ENCODE peak calls at places on chromosomes 1 and 21, in eight cellular contexts. N is prostate gland, E is stomach, O is mucosa of descending colon, L is endodermal cell, V is retinal pigment epithelial cell, H is choroid plexus epithelial cell, C is fibroblast of the aortic adventitia. Y is an unnamed sample.

GRCh38 chr1:51642739-51643142 is 25.8 kb downstream of the OSBPL9 start:
- DNase-seq in O (no peak), H (peak), E (no peak), V (peak), L (no peak), C (peak), N (peak), Y (peak)

GRCh38 chr1:56672579-56672978 is 27.5 kb downstream of the PRKAA2 start:
- DNase-seq in C (no peak), V (no peak), N (no peak), L (no peak), H (no peak), E (no peak), O (no peak), Y (no peak)

GRCh38 chr1:23471473-23472075 is 12.4 kb downstream of the ASAP3 start:
- DNase-seq in O (no peak), V (no peak), C (no peak), N (no peak), H (no peak), E (no peak), L (no peak), Y (peak)

GRCh38 chr1:178145605-178146004 is 51.7 kb downstream of the RASAL2 start:
- DNase-seq in N (no peak), V (no peak), O (no peak), H (no peak), C (no peak), L (no peak), E (no peak), Y (no peak)

GRCh38 chr1:23872421-23872820 is 4.3 kb upstream of the FUCA1 start:
- DNase-seq in V (no peak), E (no peak), C (no peak), L (no peak), O (no peak), H (no peak), N (no peak), Y (no peak)

GRCh38 chr1:15011160-15011559 is 142.4 kb upstream of the TMEM51 start:
- DNase-seq in N (no peak), O (no peak), L (no peak), E (no peak), H (no peak), C (no peak), V (no peak), Y (no peak)

GRCh38 chr1:227939791-227940771 is 7.7 kb downstream of the WNT9A start:
- DNase-seq in L (peak), O (peak), N (no peak), H (no peak), E (peak), V (no peak), C (no peak), Y (no peak)

GRCh38 chr1:54156986-54157385 is 4.2 kb upstream of the CDCP2 start:
- DNase-seq in N (no peak), L (no peak), C (no peak), H (no peak), V (no peak), E (no peak), O (no peak), Y (no peak)

GRCh38 chr21:17667256-17667655 is 54.6 kb upstream of the BTG3 start:
- DNase-seq in L (no peak), H (no peak), N (no peak), O (no peak), E (no peak), C (no peak), V (no peak), Y (no peak)

GRCh38 chr21:40386301-40386911 is 460.6 kb downstream of the DSCAM start:
- DNase-seq in E (peak), N (peak), O (peak), H (no peak), V (no peak), C (no peak), L (peak), Y (no peak)

GRCh38 chr1:116413414-116413813 is 40.4 kb downstream of the ATP1A1 start:
- DNase-seq in H (no peak), N (no peak), C (no peak), O (no peak), E (no peak), L (no peak), V (no peak), Y (no peak)

GRCh38 chr1:201468844-201469644 is at the start of gene PHLDA3:
- DNase-seq in C (peak), H (peak), N (peak), V (no peak), L (peak), E (peak), O (peak), Y (peak)

GRCh38 chr1:116949213-116949985 is 39.7 kb downstream of the PTGFRN start:
- DNase-seq in L (no peak), N (no peak), V (no peak), H (no peak), E (no peak), O (no peak), C (no peak), Y (no peak)

GRCh38 chr21:27721675-27722074 is 754.8 kb upstream of the ADAMTS5 start:
- DNase-seq in C (no peak), H (no peak), O (no peak), V (no peak), N (no peak), L (no peak), E (no peak), Y (no peak)

GRCh38 chr1:200302192-200302892 is 107.5 kb downstream of the ZNF281 start:
- DNase-seq in L (peak), O (peak), C (peak), V (no peak), N (peak), E (peak), H (peak), Y (peak)

GRCh38 chr1:4120557-4121292 is 220.7 kb upstream of the C1orf174 start:
- DNase-seq in C (no peak), O (no peak), H (no peak), V (no peak), L (no peak), N (no peak), E (no peak), Y (no peak)

GRCh38 chr1:221576268-221576667 is 165.6 kb downstream of the DUSP10 start:
- DNase-seq in E (no peak), C (peak), V (no peak), L (no peak), H (peak), O (no peak), N (no peak), Y (peak)

GRCh38 chr1:221573727-221574126 is 168.2 kb downstream of the DUSP10 start:
- DNase-seq in E (no peak), O (no peak), N (no peak), C (no peak), H (peak), V (no peak), L (no peak), Y (no peak)

GRCh38 chr1:221574529-221574928 is 167.4 kb downstream of the DUSP10 start:
- DNase-seq in H (peak), N (no peak), V (no peak), O (no peak), L (no peak), C (no peak), E (no peak), Y (no peak)

GRCh38 chr1:221575605-221576004 is 166.3 kb downstream of the DUSP10 start:
- DNase-seq in N (no peak), C (peak), O (no peak), E (no peak), L (no peak), H (peak), V (no peak), Y (peak)
- H3K4me3 ChIP-seq in N (no peak), C (no peak), O (no peak), E (no peak), L (no peak), H (no peak), V (no peak), Y (no peak)

GRCh38 chr1:237938553-237938952 is 47.8 kb upstream of the ZP4 start:
- DNase-seq in O (peak), C (no peak), N (no peak), L (peak), V (no peak), H (no peak), E (no peak), Y (no peak)
- TF ChIP-seq CTCF in O (no peak), C (no peak), N (no peak), L (peak), V (no peak), H (no peak), E (no peak), Y (no peak)

DNA sequence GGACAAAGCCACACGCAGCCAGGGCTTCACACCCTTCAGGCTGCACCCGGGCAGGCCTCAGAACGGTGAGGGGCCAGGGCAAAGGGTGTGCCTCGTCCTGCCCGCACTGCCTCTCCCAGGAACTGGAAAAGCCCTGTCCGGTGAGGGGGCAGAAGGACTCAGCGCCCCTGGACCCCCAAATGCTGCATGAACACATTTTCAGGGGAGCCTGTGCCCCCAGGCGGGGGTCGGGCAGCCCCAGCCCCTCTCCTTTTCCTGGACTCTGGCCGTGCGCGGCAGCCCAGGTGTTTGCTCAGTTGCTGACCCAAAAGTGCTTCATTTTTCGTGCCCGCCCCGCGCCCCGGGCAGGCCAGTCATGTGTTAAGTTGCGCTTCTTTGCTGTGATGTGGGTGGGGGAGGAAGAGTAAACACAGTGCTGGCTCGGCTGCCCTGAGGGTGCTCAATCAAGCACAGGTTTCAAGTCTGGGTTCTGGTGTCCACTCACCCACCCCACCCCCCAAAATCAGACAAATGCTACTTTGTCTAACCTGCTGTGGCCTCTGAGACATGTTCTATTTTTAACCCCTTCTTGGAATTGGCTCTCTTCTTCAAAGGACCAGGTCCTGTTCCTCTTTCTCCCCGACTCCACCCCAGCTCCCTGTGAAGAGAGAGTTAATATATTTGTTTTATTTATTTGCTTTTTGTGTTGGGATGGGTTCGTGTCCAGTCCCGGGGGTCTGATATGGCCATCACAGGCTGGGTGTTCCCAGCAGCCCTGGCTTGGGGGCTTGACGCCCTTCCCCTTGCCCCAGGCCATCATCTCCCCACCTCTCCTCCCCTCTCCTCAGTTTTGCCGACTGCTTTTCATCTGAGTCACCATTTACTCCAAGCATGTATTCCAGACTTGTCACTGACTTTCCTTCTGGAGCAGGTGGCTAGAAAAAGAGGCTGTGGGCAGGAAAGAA is 8.1 kb downstream of the PSRC1 start:
- DNase-seq in C (no peak), L (peak), E (peak), V (no peak), O (peak), H (peak), N (peak), Y (peak)
- H3K4me3 ChIP-seq in C (no peak), L (no peak), E (peak), V (no peak), O (no peak), H (no peak), N (no peak), Y (no peak)

DNA sequence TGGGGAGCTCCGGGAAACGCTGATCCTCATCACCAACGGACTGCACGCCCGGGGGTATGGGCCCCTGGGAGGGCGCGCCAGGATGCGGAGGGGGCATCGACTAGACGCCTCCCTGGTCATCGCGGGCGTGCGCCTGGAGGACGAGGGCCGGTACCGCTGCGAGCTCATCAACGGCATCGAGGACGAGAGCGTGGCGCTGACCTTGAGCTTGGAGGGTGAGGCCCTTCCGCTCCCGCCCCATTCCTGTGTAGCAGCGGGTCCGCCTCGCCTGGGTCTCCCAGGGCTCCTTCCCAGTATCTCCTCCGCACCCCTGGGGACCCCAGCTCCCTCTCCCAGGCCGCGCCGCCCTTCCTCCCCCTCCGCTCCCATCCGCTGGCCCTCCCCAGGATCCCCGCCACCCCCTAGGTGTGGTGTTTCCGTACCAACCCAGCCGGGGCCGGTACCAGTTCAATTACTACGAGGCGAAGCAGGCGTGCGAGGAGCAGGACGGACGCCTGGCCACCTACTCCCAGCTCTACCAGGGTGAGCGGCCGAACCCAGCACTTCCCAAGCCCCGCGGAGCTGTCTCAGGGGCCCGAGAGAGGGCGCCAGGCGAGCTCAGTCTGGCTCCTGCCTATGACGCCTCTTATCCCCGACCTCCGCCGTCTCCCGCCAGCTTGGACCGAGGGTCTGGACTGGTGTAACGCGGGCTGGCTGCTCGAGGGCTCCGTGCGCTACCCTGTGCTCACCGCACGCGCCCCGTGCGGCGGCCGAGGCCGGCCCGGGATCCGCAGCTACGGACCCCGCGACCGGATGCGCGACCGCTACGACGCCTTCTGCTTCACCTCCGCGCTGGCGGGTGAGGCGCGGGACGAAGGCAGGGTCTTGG is 5.0 kb downstream of the HAPLN2 start:
- DNase-seq in C (peak), E (peak), O (peak), H (peak), L (peak), N (no peak), V (no peak), Y (peak)
- TF ChIP-seq CTCF in C (peak), E (no peak), O (no peak), H (peak), L (peak), N (peak), V (peak), Y (peak)

DNA sequence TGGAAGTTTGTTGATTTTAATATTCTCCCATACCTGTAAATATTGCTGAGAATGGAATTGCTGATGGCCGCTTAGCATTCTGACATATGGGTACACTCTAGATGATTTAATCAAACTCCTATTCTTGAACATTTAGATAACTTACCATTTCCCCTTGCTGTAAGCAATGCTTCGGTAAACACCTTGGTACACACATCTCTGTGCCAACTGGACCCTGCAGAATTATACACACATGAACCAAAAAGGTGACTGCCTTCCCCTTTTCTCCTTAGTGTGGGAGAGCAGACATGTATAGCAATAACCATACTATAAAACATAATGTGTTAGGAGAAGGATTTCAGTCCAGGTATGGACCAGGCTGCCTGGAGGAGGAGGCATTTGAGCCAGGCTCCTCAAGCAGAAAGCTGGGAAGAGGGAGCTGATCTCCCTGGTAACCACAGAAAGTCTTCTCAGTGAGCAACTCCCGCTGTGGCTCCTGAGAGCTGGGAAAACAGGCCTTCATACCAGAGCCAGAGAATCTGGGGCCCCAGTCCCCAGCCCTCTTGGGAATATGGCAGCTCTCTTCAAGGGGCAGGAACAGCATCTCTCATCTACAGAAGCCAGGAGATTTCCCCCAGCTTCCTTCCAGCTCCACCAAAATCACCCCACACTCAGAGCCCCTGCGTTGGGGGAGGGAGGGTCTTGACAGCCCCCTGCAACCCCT is 33.9 kb upstream of the CSF1 start:
- DNase-seq in H (peak), L (peak), O (no peak), E (no peak), N (no peak), V (no peak), C (peak), Y (peak)
- H3K4me3 ChIP-seq in H (no peak), L (peak), O (no peak), E (no peak), N (no peak), V (no peak), C (no peak), Y (no peak)

DNA sequence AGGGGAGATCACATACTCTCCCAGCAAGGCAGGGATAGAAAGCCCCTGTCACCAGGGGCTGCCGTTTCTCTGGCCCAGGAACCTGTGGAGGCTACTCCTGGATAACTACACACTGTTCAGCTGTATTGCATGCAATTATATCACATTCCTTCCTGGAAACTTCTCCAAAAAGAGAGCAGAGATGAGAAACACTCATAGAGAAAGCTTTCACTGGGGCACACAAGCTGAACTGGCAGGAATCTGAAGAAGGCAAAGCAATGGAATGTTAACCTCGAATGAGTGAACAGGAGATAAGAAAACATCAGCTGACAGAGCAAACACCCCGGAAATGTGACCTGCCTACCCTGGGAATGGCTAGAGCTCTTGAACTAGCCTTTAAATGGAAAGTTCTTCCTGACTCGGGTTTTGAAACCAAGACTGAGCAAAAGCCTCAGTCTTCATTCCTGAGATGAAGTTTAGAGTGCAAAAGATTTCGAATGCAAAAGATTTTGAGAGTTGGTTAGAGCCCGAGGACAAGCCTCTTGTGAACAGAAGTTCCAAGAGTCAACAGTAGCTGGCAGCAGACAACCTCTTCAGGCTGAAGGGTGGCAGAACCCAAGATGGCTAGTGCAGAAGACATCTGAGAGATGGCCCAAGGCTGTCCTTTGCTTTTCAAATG is 32.3 kb downstream of the CCN1 start:
- DNase-seq in C (peak), E (no peak), N (no peak), V (peak), L (peak), H (peak), O (no peak), Y (peak)
- TF ChIP-seq CTCF in C (peak), E (no peak), N (no peak), V (peak), L (peak), H (peak), O (peak), Y (peak)

GRCh38 chr1:93419344-93419743 is 28.6 kb upstream of the FNBP1L start:
- DNase-seq in E (no peak), H (no peak), C (no peak), V (no peak), N (no peak), L (no peak), O (no peak), Y (no peak)

GRCh38 chr1:93411000-93411399 is 36.9 kb upstream of the FNBP1L start:
- DNase-seq in L (no peak), E (no peak), C (no peak), N (no peak), H (no peak), O (no peak), V (no peak), Y (no peak)

GRCh38 chr1:93416183-93416582 is 31.7 kb upstream of the FNBP1L start:
- DNase-seq in V (no peak), L (no peak), H (no peak), C (no peak), O (no peak), E (no peak), N (no peak), Y (no peak)

GRCh38 chr1:93420400-93420799 is 27.5 kb upstream of the FNBP1L start:
- DNase-seq in L (no peak), C (no peak), E (no peak), H (no peak), O (no peak), N (no peak), V (no peak), Y (no peak)

GRCh38 chr1:93414749-93415148 is 33.2 kb upstream of the FNBP1L start:
- DNase-seq in H (no peak), E (no peak), L (no peak), O (no peak), V (no peak), N (no peak), C (peak), Y (no peak)
- H3K4me3 ChIP-seq in H (no peak), E (no peak), L (no peak), O (no peak), V (no peak), N (no peak), C (no peak), Y (no peak)

GRCh38 chr1:243535014-243535413 is 279.2 kb downstream of the SDCCAG8 start:
- DNase-seq in E (no peak), V (no peak), N (no peak), L (no peak), O (no peak), C (no peak), H (no peak), Y (no peak)
- TF ChIP-seq CTCF in E (no peak), V (no peak), N (no peak), L (no peak), O (no peak), C (no peak), H (no peak), Y (no peak)

GRCh38 chr1:211938473-211939080 is 96.8 kb downstream of the INTS7 start:
- DNase-seq in N (no peak), O (no peak), C (peak), V (no peak), L (no peak), H (peak), E (no peak), Y (peak)
- H3K4me3 ChIP-seq in N (peak), O (no peak), C (peak), V (no peak), L (no peak), H (no peak), E (peak), Y (peak)